ENCODE peak calls at places on chromosome 7, in nine cellular contexts. One of them, this sample, is unnamed.

GRCh38 chr7:36473454-36474282 is 84.0 kb downstream of the ANLN start:
- DNase-seq in lung: no peak
- DNase-seq in amniotic epithelial cell: peak; percentile 47
- DNase-seq in AG20443: peak; percentile 33
- DNase-seq in epithelial cell of esophagus: peak; percentile 79
- DNase-seq in stimulated activated CD4-positive, alpha-beta T cell treated with anti-CD3 and anti-CD28 coated beads, TNF-alpha, amount 100 ng/mL, for 4 hours: no peak
- DNase-seq in upper lobe of right lung: no peak
- DNase-seq in NCI-H2029 treated with DMSO at 0.1 percent for 48 hours: peak; percentile 11
- DNase-seq in NCI-H748 treated with DMSO at 0.1 percent for 48 hours: peak; percentile 6
- DNase-seq in this sample: peak; percentile 83

GRCh38 chr7:21256310-21256877 is 171.5 kb upstream of the SP4 start:
- DNase-seq in lung: no peak
- DNase-seq in upper lobe of right lung: no peak
- DNase-seq in NCI-H2029 treated with DMSO at 0.1 percent for 48 hours: peak; percentile 11
- DNase-seq in NCI-H748 treated with DMSO at 0.1 percent for 48 hours: peak; percentile 67
- DNase-seq in AG20443: peak; percentile 10
- DNase-seq in amniotic epithelial cell: peak; percentile 39
- DNase-seq in stimulated activated CD4-positive, alpha-beta T cell treated with anti-CD3 and anti-CD28 coated beads, TNF-alpha, amount 100 ng/mL, for 4 hours: peak; percentile 2
- DNase-seq in epithelial cell of esophagus: peak; percentile 59
- DNase-seq in this sample: peak; percentile 18

GRCh38 chr7:152924826-152925411 is 165.4 kb downstream of the ACTR3B start:
- DNase-seq in NCI-H748 treated with DMSO at 0.1 percent for 48 hours: no peak
- DNase-seq in AG20443: no peak
- DNase-seq in upper lobe of right lung: no peak
- DNase-seq in NCI-H2029 treated with DMSO at 0.1 percent for 48 hours: no peak
- DNase-seq in stimulated activated CD4-positive, alpha-beta T cell treated with anti-CD3 and anti-CD28 coated beads, TNF-alpha, amount 100 ng/mL, for 4 hours: no peak
- DNase-seq in amniotic epithelial cell: no peak
- DNase-seq in epithelial cell of esophagus: no peak
- DNase-seq in lung: no peak
- DNase-seq in this sample: no peak

GRCh38 chr7:138752568-138753518 is 45.0 kb upstream of the TMEM213 start:
- DNase-seq in amniotic epithelial cell: peak; percentile 28
- DNase-seq in AG20443: no peak
- DNase-seq in upper lobe of right lung: no peak
- DNase-seq in epithelial cell of esophagus: peak; percentile 81
- DNase-seq in NCI-H748 treated with DMSO at 0.1 percent for 48 hours: no peak
- DNase-seq in lung: no peak
- DNase-seq in stimulated activated CD4-positive, alpha-beta T cell treated with anti-CD3 and anti-CD28 coated beads, TNF-alpha, amount 100 ng/mL, for 4 hours: peak; percentile 90
- DNase-seq in NCI-H2029 treated with DMSO at 0.1 percent for 48 hours: peak; percentile 94
- DNase-seq in this sample: peak; percentile 89

GRCh38 chr7:134772401-134772800 is 7.0 kb upstream of the CALD1 start:
- DNase-seq in upper lobe of right lung: no peak
- DNase-seq in stimulated activated CD4-positive, alpha-beta T cell treated with anti-CD3 and anti-CD28 coated beads, TNF-alpha, amount 100 ng/mL, for 4 hours: no peak
- DNase-seq in NCI-H2029 treated with DMSO at 0.1 percent for 48 hours: no peak
- DNase-seq in epithelial cell of esophagus: no peak
- DNase-seq in amniotic epithelial cell: no peak
- DNase-seq in AG20443: no peak
- DNase-seq in lung: no peak
- DNase-seq in NCI-H748 treated with DMSO at 0.1 percent for 48 hours: no peak
- DNase-seq in this sample: no peak

GRCh38 chr7:15334524-15335269 is 227.1 kb downstream of the AGMO start:
- DNase-seq in AG20443: no peak
- DNase-seq in amniotic epithelial cell: no peak
- DNase-seq in upper lobe of right lung: no peak
- DNase-seq in stimulated activated CD4-positive, alpha-beta T cell treated with anti-CD3 and anti-CD28 coated beads, TNF-alpha, amount 100 ng/mL, for 4 hours: no peak
- DNase-seq in NCI-H2029 treated with DMSO at 0.1 percent for 48 hours: no peak
- DNase-seq in lung: no peak
- DNase-seq in NCI-H748 treated with DMSO at 0.1 percent for 48 hours: peak; percentile 95
- DNase-seq in epithelial cell of esophagus: no peak
- DNase-seq in this sample: no peak

GRCh38 chr7:108146070-108146842 is 16.1 kb upstream of the LAMB4 start:
- DNase-seq in epithelial cell of esophagus: peak; percentile 80
- DNase-seq in stimulated activated CD4-positive, alpha-beta T cell treated with anti-CD3 and anti-CD28 coated beads, TNF-alpha, amount 100 ng/mL, for 4 hours: no peak
- DNase-seq in NCI-H2029 treated with DMSO at 0.1 percent for 48 hours: peak; percentile 22
- DNase-seq in upper lobe of right lung: no peak
- DNase-seq in NCI-H748 treated with DMSO at 0.1 percent for 48 hours: peak; percentile 19
- DNase-seq in AG20443: peak; percentile 75
- DNase-seq in amniotic epithelial cell: peak; percentile 76
- DNase-seq in lung: peak; percentile 62
- DNase-seq in this sample: peak; percentile 62

GRCh38 chr7:124590814-124591213 is 174.8 kb downstream of the GPR37 start:
- DNase-seq in lung: no peak
- DNase-seq in NCI-H2029 treated with DMSO at 0.1 percent for 48 hours: no peak
- DNase-seq in NCI-H748 treated with DMSO at 0.1 percent for 48 hours: no peak
- DNase-seq in AG20443: no peak
- DNase-seq in stimulated activated CD4-positive, alpha-beta T cell treated with anti-CD3 and anti-CD28 coated beads, TNF-alpha, amount 100 ng/mL, for 4 hours: no peak
- DNase-seq in amniotic epithelial cell: no peak
- DNase-seq in epithelial cell of esophagus: no peak
- DNase-seq in upper lobe of right lung: no peak
- DNase-seq in this sample: no peak

GRCh38 chr7:18693401-18693800 is 197.9 kb downstream of the HDAC9 start:
- DNase-seq in NCI-H2029 treated with DMSO at 0.1 percent for 48 hours: no peak
- DNase-seq in lung: no peak
- DNase-seq in stimulated activated CD4-positive, alpha-beta T cell treated with anti-CD3 and anti-CD28 coated beads, TNF-alpha, amount 100 ng/mL, for 4 hours: no peak
- DNase-seq in epithelial cell of esophagus: peak; percentile 78
- DNase-seq in AG20443: peak; percentile 77
- DNase-seq in amniotic epithelial cell: peak; percentile 95
- DNase-seq in upper lobe of right lung: no peak
- DNase-seq in NCI-H748 treated with DMSO at 0.1 percent for 48 hours: no peak
- DNase-seq in this sample: peak; percentile 6

GRCh38 chr7:99579956-99580777 is 17.9 kb upstream of the TMEM225B start:
- DNase-seq in NCI-H748 treated with DMSO at 0.1 percent for 48 hours: peak; percentile 46
- DNase-seq in upper lobe of right lung: peak; percentile 71
- DNase-seq in AG20443: peak; percentile 57
- DNase-seq in epithelial cell of esophagus: peak; percentile 23
- DNase-seq in stimulated activated CD4-positive, alpha-beta T cell treated with anti-CD3 and anti-CD28 coated beads, TNF-alpha, amount 100 ng/mL, for 4 hours: peak; percentile 45
- DNase-seq in lung: peak; percentile 34
- DNase-seq in NCI-H2029 treated with DMSO at 0.1 percent for 48 hours: no peak
- DNase-seq in amniotic epithelial cell: no peak
- DNase-seq in this sample: no peak

GRCh38 chr7:17178562-17178961 is 119.9 kb upstream of the AHR start:
- DNase-seq in stimulated activated CD4-positive, alpha-beta T cell treated with anti-CD3 and anti-CD28 coated beads, TNF-alpha, amount 100 ng/mL, for 4 hours: no peak
- DNase-seq in amniotic epithelial cell: no peak
- DNase-seq in lung: no peak
- DNase-seq in AG20443: no peak
- DNase-seq in NCI-H748 treated with DMSO at 0.1 percent for 48 hours: no peak
- DNase-seq in upper lobe of right lung: no peak
- DNase-seq in epithelial cell of esophagus: no peak
- DNase-seq in NCI-H2029 treated with DMSO at 0.1 percent for 48 hours: no peak
- DNase-seq in this sample: no peak

This sample was measured in trophoblast cell.